ENCODE peak calls at places on chromosome 17, in ten cellular contexts. One of them, this sample, is unnamed.

GRCh38 chr17:58968662-58969061 is 138.0 kb downstream of the TRIM37 start:
- DNase-seq in CD4-positive, CD25-positive, alpha-beta regulatory T cell: no peak
- DNase-seq in stimulated activated CD8-positive, alpha-beta memory T cell treated with anti-CD3 and anti-CD28 coated beads, Interleukin-15, amount 100 ng/mL, for 24 hours: no peak
- DNase-seq in NCI-H1436: peak; percentile 54
- DNase-seq in cardiac muscle cell: peak; percentile 3
- DNase-seq in COLO829: no peak
- DNase-seq in HT-29: no peak
- DNase-seq in activated CD4-positive, alpha-beta T cell treated with anti-CD3 and anti-CD28 coated beads for 48 hours: no peak
- DNase-seq in heart left ventricle: no peak
- DNase-seq in GF-D8: no peak
- DNase-seq in this sample: no peak

GRCh38 chr17:76630151-76630550 is 13.4 kb downstream of the ST6GALNAC1 start:
- DNase-seq in activated CD4-positive, alpha-beta T cell treated with anti-CD3 and anti-CD28 coated beads for 48 hours: no peak
- DNase-seq in COLO829: no peak
- DNase-seq in CD4-positive, CD25-positive, alpha-beta regulatory T cell: no peak
- DNase-seq in stimulated activated CD8-positive, alpha-beta memory T cell treated with anti-CD3 and anti-CD28 coated beads, Interleukin-15, amount 100 ng/mL, for 24 hours: no peak
- DNase-seq in heart left ventricle: no peak
- DNase-seq in GF-D8: no peak
- DNase-seq in NCI-H1436: no peak
- DNase-seq in HT-29: no peak
- DNase-seq in cardiac muscle cell: no peak
- DNase-seq in this sample: no peak

GRCh38 chr17:81097134-81097942 is 62.4 kb downstream of the BAIAP2 start:
- DNase-seq in GF-D8: no peak
- DNase-seq in activated CD4-positive, alpha-beta T cell treated with anti-CD3 and anti-CD28 coated beads for 48 hours: peak; percentile 57
- DNase-seq in cardiac muscle cell: peak; percentile 87
- DNase-seq in CD4-positive, CD25-positive, alpha-beta regulatory T cell: no peak
- DNase-seq in COLO829: peak; percentile 68
- DNase-seq in NCI-H1436: no peak
- DNase-seq in heart left ventricle: peak; percentile 69
- DNase-seq in HT-29: peak; percentile 83
- DNase-seq in stimulated activated CD8-positive, alpha-beta memory T cell treated with anti-CD3 and anti-CD28 coated beads, Interleukin-15, amount 100 ng/mL, for 24 hours: no peak
- DNase-seq in this sample: no peak

GRCh38 chr17:6542577-6542976 is 13.8 kb downstream of the PITPNM3 start:
- DNase-seq in HT-29: no peak
- DNase-seq in CD4-positive, CD25-positive, alpha-beta regulatory T cell: no peak
- DNase-seq in NCI-H1436: no peak
- DNase-seq in GF-D8: no peak
- DNase-seq in cardiac muscle cell: no peak
- DNase-seq in COLO829: no peak
- DNase-seq in activated CD4-positive, alpha-beta T cell treated with anti-CD3 and anti-CD28 coated beads for 48 hours: no peak
- DNase-seq in stimulated activated CD8-positive, alpha-beta memory T cell treated with anti-CD3 and anti-CD28 coated beads, Interleukin-15, amount 100 ng/mL, for 24 hours: no peak
- DNase-seq in heart left ventricle: no peak
- DNase-seq in this sample: no peak

GRCh38 chr17:65743313-65743665 is 181.8 kb upstream of the AXIN2 start:
- DNase-seq in HT-29: no peak
- DNase-seq in heart left ventricle: no peak
- DNase-seq in CD4-positive, CD25-positive, alpha-beta regulatory T cell: no peak
- DNase-seq in stimulated activated CD8-positive, alpha-beta memory T cell treated with anti-CD3 and anti-CD28 coated beads, Interleukin-15, amount 100 ng/mL, for 24 hours: no peak
- DNase-seq in NCI-H1436: no peak
- DNase-seq in GF-D8: no peak
- DNase-seq in cardiac muscle cell: peak; percentile 41
- DNase-seq in activated CD4-positive, alpha-beta T cell treated with anti-CD3 and anti-CD28 coated beads for 48 hours: no peak
- DNase-seq in COLO829: no peak
- DNase-seq in this sample: no peak

GRCh38 chr17:57365420-57365819 is 109.1 kb downstream of the MSI2 start:
- DNase-seq in GF-D8: no peak
- DNase-seq in cardiac muscle cell: peak; percentile 39
- DNase-seq in HT-29: no peak
- DNase-seq in COLO829: no peak
- DNase-seq in stimulated activated CD8-positive, alpha-beta memory T cell treated with anti-CD3 and anti-CD28 coated beads, Interleukin-15, amount 100 ng/mL, for 24 hours: no peak
- DNase-seq in activated CD4-positive, alpha-beta T cell treated with anti-CD3 and anti-CD28 coated beads for 48 hours: no peak
- DNase-seq in NCI-H1436: no peak
- DNase-seq in heart left ventricle: no peak
- DNase-seq in CD4-positive, CD25-positive, alpha-beta regulatory T cell: no peak
- DNase-seq in this sample: no peak

GRCh38 chr17:35291802-35292201 is 48.9 kb downstream of the SLFN5 start:
- DNase-seq in HT-29: no peak
- DNase-seq in NCI-H1436: no peak
- DNase-seq in cardiac muscle cell: peak; percentile 75
- DNase-seq in COLO829: no peak
- DNase-seq in stimulated activated CD8-positive, alpha-beta memory T cell treated with anti-CD3 and anti-CD28 coated beads, Interleukin-15, amount 100 ng/mL, for 24 hours: no peak
- DNase-seq in activated CD4-positive, alpha-beta T cell treated with anti-CD3 and anti-CD28 coated beads for 48 hours: no peak
- DNase-seq in CD4-positive, CD25-positive, alpha-beta regulatory T cell: no peak
- DNase-seq in heart left ventricle: no peak
- DNase-seq in GF-D8: no peak
- DNase-seq in this sample: no peak

GRCh38 chr17:50149425-50150353 is 788 bp downstream of the PPP1R9B start:
- DNase-seq in COLO829: no peak
- DNase-seq in stimulated activated CD8-positive, alpha-beta memory T cell treated with anti-CD3 and anti-CD28 coated beads, Interleukin-15, amount 100 ng/mL, for 24 hours: no peak
- DNase-seq in activated CD4-positive, alpha-beta T cell treated with anti-CD3 and anti-CD28 coated beads for 48 hours: peak; percentile 68
- DNase-seq in GF-D8: no peak
- DNase-seq in HT-29: peak; percentile 77
- DNase-seq in NCI-H1436: no peak
- DNase-seq in CD4-positive, CD25-positive, alpha-beta regulatory T cell: peak; percentile 64
- DNase-seq in cardiac muscle cell: peak; percentile 64
- DNase-seq in heart left ventricle: peak; percentile 66
- DNase-seq in this sample: no peak

GRCh38 chr17:77742579-77742978 is 215.9 kb upstream of the TNRC6C start:
- DNase-seq in NCI-H1436: no peak
- DNase-seq in COLO829: no peak
- DNase-seq in GF-D8: no peak
- DNase-seq in activated CD4-positive, alpha-beta T cell treated with anti-CD3 and anti-CD28 coated beads for 48 hours: no peak
- DNase-seq in HT-29: no peak
- DNase-seq in cardiac muscle cell: no peak
- DNase-seq in stimulated activated CD8-positive, alpha-beta memory T cell treated with anti-CD3 and anti-CD28 coated beads, Interleukin-15, amount 100 ng/mL, for 24 hours: no peak
- DNase-seq in CD4-positive, CD25-positive, alpha-beta regulatory T cell: no peak
- DNase-seq in heart left ventricle: no peak
- DNase-seq in this sample: no peak

GRCh38 chr17:40854175-40854814 is 12.7 kb downstream of the KRT12 start:
- DNase-seq in GF-D8: no peak
- DNase-seq in HT-29: peak; percentile 59
- DNase-seq in CD4-positive, CD25-positive, alpha-beta regulatory T cell: no peak
- DNase-seq in COLO829: peak; percentile 82
- DNase-seq in activated CD4-positive, alpha-beta T cell treated with anti-CD3 and anti-CD28 coated beads for 48 hours: no peak
- DNase-seq in cardiac muscle cell: peak; percentile 84
- DNase-seq in stimulated activated CD8-positive, alpha-beta memory T cell treated with anti-CD3 and anti-CD28 coated beads, Interleukin-15, amount 100 ng/mL, for 24 hours: no peak
- DNase-seq in heart left ventricle: no peak
- DNase-seq in NCI-H1436: no peak
- DNase-seq in this sample: no peak

GRCh38 chr17:10668771-10669170 is 11.7 kb upstream of the MYH3 start:
- DNase-seq in COLO829: no peak
- DNase-seq in cardiac muscle cell: peak; percentile 9
- DNase-seq in stimulated activated CD8-positive, alpha-beta memory T cell treated with anti-CD3 and anti-CD28 coated beads, Interleukin-15, amount 100 ng/mL, for 24 hours: no peak
- DNase-seq in activated CD4-positive, alpha-beta T cell treated with anti-CD3 and anti-CD28 coated beads for 48 hours: no peak
- DNase-seq in HT-29: no peak
- DNase-seq in heart left ventricle: no peak
- DNase-seq in GF-D8: no peak
- DNase-seq in NCI-H1436: no peak
- DNase-seq in CD4-positive, CD25-positive, alpha-beta regulatory T cell: no peak
- DNase-seq in this sample: no peak

GRCh38 chr17:35752945-35753764 is at the start of gene GAS2L2:
- DNase-seq in COLO829: no peak
- DNase-seq in activated CD4-positive, alpha-beta T cell treated with anti-CD3 and anti-CD28 coated beads for 48 hours: no peak
- DNase-seq in stimulated activated CD8-positive, alpha-beta memory T cell treated with anti-CD3 and anti-CD28 coated beads, Interleukin-15, amount 100 ng/mL, for 24 hours: no peak
- DNase-seq in HT-29: peak; percentile 38
- DNase-seq in CD4-positive, CD25-positive, alpha-beta regulatory T cell: no peak
- DNase-seq in cardiac muscle cell: peak; percentile 34
- DNase-seq in GF-D8: no peak
- DNase-seq in NCI-H1436: no peak
- DNase-seq in heart left ventricle: no peak
- DNase-seq in this sample: no peak

GRCh38 chr17:80649672-80650338 is 105.2 kb downstream of the RPTOR start:
- DNase-seq in stimulated activated CD8-positive, alpha-beta memory T cell treated with anti-CD3 and anti-CD28 coated beads, Interleukin-15, amount 100 ng/mL, for 24 hours: peak; percentile 31
- DNase-seq in heart left ventricle: peak; percentile 85
- DNase-seq in COLO829: peak; percentile 92
- DNase-seq in cardiac muscle cell: peak; percentile 95
- DNase-seq in GF-D8: no peak
- DNase-seq in NCI-H1436: no peak
- DNase-seq in activated CD4-positive, alpha-beta T cell treated with anti-CD3 and anti-CD28 coated beads for 48 hours: peak; percentile 90
- DNase-seq in CD4-positive, CD25-positive, alpha-beta regulatory T cell: peak; percentile 43
- DNase-seq in HT-29: peak; percentile 79
- DNase-seq in this sample: no peak

GRCh38 chr17:74354561-74354960 is 7.1 kb downstream of the BTBD17 start:
- DNase-seq in stimulated activated CD8-positive, alpha-beta memory T cell treated with anti-CD3 and anti-CD28 coated beads, Interleukin-15, amount 100 ng/mL, for 24 hours: no peak
- DNase-seq in NCI-H1436: no peak
- DNase-seq in heart left ventricle: no peak
- DNase-seq in COLO829: no peak
- DNase-seq in CD4-positive, CD25-positive, alpha-beta regulatory T cell: no peak
- DNase-seq in activated CD4-positive, alpha-beta T cell treated with anti-CD3 and anti-CD28 coated beads for 48 hours: no peak
- DNase-seq in HT-29: no peak
- DNase-seq in GF-D8: no peak
- DNase-seq in cardiac muscle cell: no peak
- DNase-seq in this sample: no peak

GRCh38 chr17:7916383-7916677 is 241 bp upstream of the RNF227 start:
- DNase-seq in NCI-H1436: no peak
- DNase-seq in COLO829: no peak
- DNase-seq in cardiac muscle cell: no peak
- DNase-seq in heart left ventricle: no peak
- DNase-seq in activated CD4-positive, alpha-beta T cell treated with anti-CD3 and anti-CD28 coated beads for 48 hours: no peak
- DNase-seq in GF-D8: no peak
- DNase-seq in CD4-positive, CD25-positive, alpha-beta regulatory T cell: no peak
- DNase-seq in HT-29: no peak
- DNase-seq in stimulated activated CD8-positive, alpha-beta memory T cell treated with anti-CD3 and anti-CD28 coated beads, Interleukin-15, amount 100 ng/mL, for 24 hours: no peak
- DNase-seq in this sample: no peak

GRCh38 chr17:65228734-65229390 is 91.7 kb downstream of the RGS9 start:
- DNase-seq in heart left ventricle: no peak
- DNase-seq in cardiac muscle cell: peak; percentile 93
- DNase-seq in COLO829: peak; percentile 73
- DNase-seq in CD4-positive, CD25-positive, alpha-beta regulatory T cell: peak; percentile 39
- DNase-seq in GF-D8: peak; percentile 73
- DNase-seq in NCI-H1436: peak; percentile 58
- DNase-seq in activated CD4-positive, alpha-beta T cell treated with anti-CD3 and anti-CD28 coated beads for 48 hours: peak; percentile 71
- DNase-seq in stimulated activated CD8-positive, alpha-beta memory T cell treated with anti-CD3 and anti-CD28 coated beads, Interleukin-15, amount 100 ng/mL, for 24 hours: no peak
- DNase-seq in HT-29: peak; percentile 68
- DNase-seq in this sample: peak; percentile 21

This sample was measured in central memory CD8-positive, alpha-beta T cell.